ENCODE peak calls at places on chromosomes 4 and X, in eight cellular contexts. L is ELR; X is Karpas-422; R is stromal cell of bone marrow; D is T-helper 2 cell treated with Interferon-gamma antibody and Interleukin-4, amounts not matched to agents 5 μg/mL and 100 μg/mL, for 36 hours; K is AG08395; A is central memory CD4-positive, alpha-beta T cell; U is H7. P is an unnamed sample.
A peak's percentile ranks its signal among the peaks of the same experiment; 100 is the strongest.

GRCh38 chr4:23680616-23681518 is 209.0 kb downstream of the PPARGC1A start:
- DNase-seq in K (peak; percentile 31), U (no peak), X (no peak), L (peak; percentile 2), A (no peak), D (no peak), R (peak; percentile 8), P (no peak)

GRCh38 chr4:177862541-177863176 is 420.4 kb upstream of the AGA start:
- DNase-seq in L (no peak), K (no peak), A (no peak), D (no peak), U (no peak), X (no peak), R (no peak), P (no peak)

GRCh38 chrX:64321507-64321906 is 73.7 kb downstream of the MTMR8 start:
- DNase-seq in L (no peak), A (no peak), R (no peak), U (no peak), X (no peak), K (no peak), D (no peak), P (no peak)

GRCh38 chrX:49884290-49884862 is 5.1 kb downstream of the USP27X start:
- DNase-seq in X (peak; percentile 88), U (peak; percentile 53), K (peak; percentile 70), A (peak; percentile 24), L (peak; percentile 47), R (peak; percentile 37), D (peak; percentile 15), P (peak; percentile 62)

GRCh38 chr4:17189322-17189721 is 290.9 kb upstream of the LDB2 start:
- DNase-seq in A (no peak), X (no peak), D (no peak), R (no peak), K (peak; percentile 73), L (no peak), U (no peak), P (no peak)

GRCh38 chrX:107506596-107507031 is 57.2 kb downstream of the FRMPD3 start:
- DNase-seq in X (no peak), K (no peak), D (no peak), R (no peak), A (no peak), U (no peak), L (no peak), P (no peak)

GRCh38 chr4:40243390-40243948 is 46.6 kb downstream of the RHOH start:
- DNase-seq in R (no peak), K (no peak), A (no peak), L (no peak), X (no peak), U (no peak), D (no peak), P (no peak)

GRCh38 chrX:50088645-50089044 is 112.2 kb downstream of the AKAP4 start:
- DNase-seq in K (no peak), L (no peak), A (no peak), R (no peak), X (no peak), U (no peak), D (no peak), P (no peak)

GRCh38 chr4:4810778-4811177 is 48.7 kb upstream of the MSX1 start:
- DNase-seq in X (no peak), A (no peak), U (no peak), D (no peak), R (no peak), L (no peak), K (no peak), P (no peak)

GRCh38 chr4:89108068-89108467 is 3.3 kb upstream of the TIGD2 start:
- DNase-seq in R (no peak), D (no peak), U (no peak), A (no peak), K (no peak), X (no peak), L (no peak), P (no peak)

GRCh38 chr4:7781361-7781760 is 158.3 kb downstream of the AFAP1 start:
- DNase-seq in D (no peak), X (no peak), R (no peak), U (no peak), A (no peak), L (peak; percentile 76), K (peak; percentile 77), P (no peak)

GRCh38 chr4:153759407-153760226 is at the start of gene RNF175:
- DNase-seq in R (no peak), K (peak; percentile 45), A (no peak), D (no peak), L (peak; percentile 14), X (no peak), U (peak; percentile 85), P (no peak)

GRCh38 chrX:117972681-117973080 is 143.9 kb downstream of the KLHL13 start:
- DNase-seq in L (no peak), K (no peak), R (no peak), X (no peak), D (no peak), U (peak; percentile 1), A (no peak), P (no peak)

GRCh38 chrX:71184803-71185495 is 38.1 kb upstream of the GJB1 start:
- DNase-seq in K (no peak), U (no peak), A (no peak), L (no peak), X (no peak), R (no peak), D (no peak), P (peak; percentile 34)

GRCh38 chr4:10527438-10527837 is 70.2 kb upstream of the ZNF518B start:
- DNase-seq in A (no peak), U (no peak), K (no peak), L (no peak), R (no peak), X (no peak), D (no peak), P (no peak)

GRCh38 chr4:121041307-121042090 is 30.8 kb downstream of the NDNF start:
- DNase-seq in U (no peak), L (peak; percentile 4), K (no peak), D (peak; percentile 59), A (peak; percentile 19), R (no peak), X (no peak), P (peak; percentile 11)

GRCh38 chrX:51894697-51895336 is 1.4 kb downstream of the MAGED1 start:
- DNase-seq in X (no peak), A (no peak), R (no peak), U (peak; percentile 22), D (no peak), K (no peak), L (peak; percentile 32), P (no peak)

GRCh38 chrX:41722816-41723215 is 1.2 kb upstream of the GPR82 start:
- DNase-seq in X (no peak), R (no peak), K (no peak), U (no peak), D (no peak), L (no peak), A (no peak), P (no peak)

GRCh38 chr4:152103181-152103901 is 342.5 kb upstream of the GATB start:
- DNase-seq in K (no peak), L (no peak), D (no peak), X (no peak), U (no peak), R (no peak), A (no peak), P (no peak)

GRCh38 chr4:142565771-142566170 is 280.3 kb downstream of the INPP4B start:
- DNase-seq in K (no peak), L (no peak), R (no peak), U (no peak), D (no peak), A (peak; percentile 70), X (no peak), P (no peak)

GRCh38 chr4:26197018-26197779 is 123.6 kb upstream of the RBPJ start:
- DNase-seq in U (no peak), A (peak; percentile 60), K (peak; percentile 85), L (peak; percentile 99), D (peak; percentile 89), X (no peak), R (peak; percentile 89), P (peak; percentile 96)

GRCh38 chr4:77012726-77013125 is 63.1 kb downstream of the CCNI start:
- DNase-seq in L (no peak), A (no peak), D (no peak), X (no peak), K (no peak), U (no peak), R (no peak), P (no peak)

GRCh38 chrX:56120242-56120641 is 111.9 kb upstream of the KLF8 start:
- DNase-seq in U (no peak), K (no peak), R (no peak), D (no peak), L (no peak), X (no peak), A (no peak), P (no peak)

P was measured in PC-3.